ENCODE peak calls at places on chromosome 1, in four cellular contexts. One of them, this sample, is unnamed.

GRCh38 chr1:171081220-171081993 is 9.3 kb upstream of the FMO3 start:
- DNase-seq in stimulated activated CD4-positive, alpha-beta T cell treated with anti-CD3 and anti-CD28 coated beads, Interleukin-12 subunit alpha, Interleukin-12 subunit beta, amount 100 ng/mL, for 24 hours: no peak
- DNase-seq in BJ: peak; percentile 46
- DNase-seq in T-cell: no peak
- DNase-seq in this sample: peak; percentile 47

GRCh38 chr1:21268281-21269239 is 21.7 kb downstream of the ECE1 start:
- DNase-seq in stimulated activated CD4-positive, alpha-beta T cell treated with anti-CD3 and anti-CD28 coated beads, Interleukin-12 subunit alpha, Interleukin-12 subunit beta, amount 100 ng/mL, for 24 hours: no peak
- DNase-seq in BJ: no peak
- DNase-seq in T-cell: no peak
- DNase-seq in this sample: no peak

GRCh38 chr1:167479331-167479979 is 38.9 kb downstream of the CD247 start:
- DNase-seq in BJ: no peak
- DNase-seq in T-cell: no peak
- DNase-seq in stimulated activated CD4-positive, alpha-beta T cell treated with anti-CD3 and anti-CD28 coated beads, Interleukin-12 subunit alpha, Interleukin-12 subunit beta, amount 100 ng/mL, for 24 hours: no peak
- DNase-seq in this sample: no peak

GRCh38 chr1:63902844-63903589 is 129.2 kb downstream of the ROR1 start:
- DNase-seq in stimulated activated CD4-positive, alpha-beta T cell treated with anti-CD3 and anti-CD28 coated beads, Interleukin-12 subunit alpha, Interleukin-12 subunit beta, amount 100 ng/mL, for 24 hours: no peak
- DNase-seq in T-cell: no peak
- DNase-seq in BJ: no peak
- DNase-seq in this sample: no peak

GRCh38 chr1:207824691-207825090 is 72.8 kb downstream of the CD46 start:
- DNase-seq in T-cell: no peak
- DNase-seq in BJ: no peak
- DNase-seq in stimulated activated CD4-positive, alpha-beta T cell treated with anti-CD3 and anti-CD28 coated beads, Interleukin-12 subunit alpha, Interleukin-12 subunit beta, amount 100 ng/mL, for 24 hours: no peak
- DNase-seq in this sample: no peak

GRCh38 chr1:150076066-150076465 is 8.5 kb downstream of the VPS45 start:
- DNase-seq in stimulated activated CD4-positive, alpha-beta T cell treated with anti-CD3 and anti-CD28 coated beads, Interleukin-12 subunit alpha, Interleukin-12 subunit beta, amount 100 ng/mL, for 24 hours: no peak
- DNase-seq in BJ: no peak
- DNase-seq in T-cell: no peak
- DNase-seq in this sample: no peak

GRCh38 chr1:38123356-38123755 is 76.8 kb upstream of the POU3F1 start:
- DNase-seq in T-cell: no peak
- DNase-seq in stimulated activated CD4-positive, alpha-beta T cell treated with anti-CD3 and anti-CD28 coated beads, Interleukin-12 subunit alpha, Interleukin-12 subunit beta, amount 100 ng/mL, for 24 hours: no peak
- DNase-seq in BJ: no peak
- DNase-seq in this sample: no peak

GRCh38 chr1:113958691-113959090 is 20.6 kb upstream of the OLFML3 start:
- DNase-seq in BJ: no peak
- DNase-seq in T-cell: no peak
- DNase-seq in stimulated activated CD4-positive, alpha-beta T cell treated with anti-CD3 and anti-CD28 coated beads, Interleukin-12 subunit alpha, Interleukin-12 subunit beta, amount 100 ng/mL, for 24 hours: no peak
- DNase-seq in this sample: no peak

GRCh38 chr1:57024855-57025254 is 59.0 kb upstream of the C8B start:
- DNase-seq in BJ: no peak
- DNase-seq in T-cell: no peak
- DNase-seq in stimulated activated CD4-positive, alpha-beta T cell treated with anti-CD3 and anti-CD28 coated beads, Interleukin-12 subunit alpha, Interleukin-12 subunit beta, amount 100 ng/mL, for 24 hours: no peak
- DNase-seq in this sample: peak; percentile 90

GRCh38 chr1:9435854-9436253 is 103.4 kb upstream of the SLC25A33 start:
- DNase-seq in T-cell: no peak
- DNase-seq in stimulated activated CD4-positive, alpha-beta T cell treated with anti-CD3 and anti-CD28 coated beads, Interleukin-12 subunit alpha, Interleukin-12 subunit beta, amount 100 ng/mL, for 24 hours: no peak
- DNase-seq in BJ: no peak
- DNase-seq in this sample: no peak

GRCh38 chr1:51329443-51330325 is 678 bp downstream of the TTC39A start:
- DNase-seq in BJ: no peak
- DNase-seq in stimulated activated CD4-positive, alpha-beta T cell treated with anti-CD3 and anti-CD28 coated beads, Interleukin-12 subunit alpha, Interleukin-12 subunit beta, amount 100 ng/mL, for 24 hours: no peak
- DNase-seq in T-cell: no peak
- DNase-seq in this sample: no peak

GRCh38 chr1:151705739-151706463 is 10.7 kb downstream of the CELF3 start:
- DNase-seq in stimulated activated CD4-positive, alpha-beta T cell treated with anti-CD3 and anti-CD28 coated beads, Interleukin-12 subunit alpha, Interleukin-12 subunit beta, amount 100 ng/mL, for 24 hours: no peak
- DNase-seq in T-cell: no peak
- DNase-seq in BJ: no peak
- DNase-seq in this sample: no peak

GRCh38 chr1:222084996-222085395 is 343.1 kb upstream of the DUSP10 start:
- DNase-seq in T-cell: no peak
- DNase-seq in stimulated activated CD4-positive, alpha-beta T cell treated with anti-CD3 and anti-CD28 coated beads, Interleukin-12 subunit alpha, Interleukin-12 subunit beta, amount 100 ng/mL, for 24 hours: no peak
- DNase-seq in BJ: peak; percentile 57
- DNase-seq in this sample: no peak

GRCh38 chr1:9892563-9893528 is 17.2 kb downstream of the CTNNBIP1 start:
- DNase-seq in T-cell: no peak
- DNase-seq in stimulated activated CD4-positive, alpha-beta T cell treated with anti-CD3 and anti-CD28 coated beads, Interleukin-12 subunit alpha, Interleukin-12 subunit beta, amount 100 ng/mL, for 24 hours: no peak
- DNase-seq in BJ: no peak
- DNase-seq in this sample: peak; percentile 60

GRCh38 chr1:3454811-3455618 is 550 bp downstream of the ARHGEF16 start:
- DNase-seq in stimulated activated CD4-positive, alpha-beta T cell treated with anti-CD3 and anti-CD28 coated beads, Interleukin-12 subunit alpha, Interleukin-12 subunit beta, amount 100 ng/mL, for 24 hours: no peak
- DNase-seq in T-cell: no peak
- DNase-seq in BJ: no peak
- DNase-seq in this sample: peak; percentile 81

GRCh38 chr1:233972951-233973635 is 68.6 kb downstream of the SLC35F3 start:
- DNase-seq in stimulated activated CD4-positive, alpha-beta T cell treated with anti-CD3 and anti-CD28 coated beads, Interleukin-12 subunit alpha, Interleukin-12 subunit beta, amount 100 ng/mL, for 24 hours: no peak
- DNase-seq in T-cell: no peak
- DNase-seq in BJ: no peak
- DNase-seq in this sample: no peak

GRCh38 chr1:28056129-28056925 is 32.1 kb downstream of the EYA3 start:
- DNase-seq in stimulated activated CD4-positive, alpha-beta T cell treated with anti-CD3 and anti-CD28 coated beads, Interleukin-12 subunit alpha, Interleukin-12 subunit beta, amount 100 ng/mL, for 24 hours: peak; percentile 52
- DNase-seq in T-cell: peak; percentile 38
- DNase-seq in BJ: no peak
- DNase-seq in this sample: peak; percentile 54

GRCh38 chr1:10835423-10836421 is 39.3 kb upstream of the CASZ1 start:
- DNase-seq in BJ: no peak
- DNase-seq in stimulated activated CD4-positive, alpha-beta T cell treated with anti-CD3 and anti-CD28 coated beads, Interleukin-12 subunit alpha, Interleukin-12 subunit beta, amount 100 ng/mL, for 24 hours: no peak
- DNase-seq in T-cell: no peak
- DNase-seq in this sample: peak; percentile 96

GRCh38 chr1:1435094-1435903 is at the start of gene VWA1:
- DNase-seq in T-cell: peak; percentile 14
- DNase-seq in stimulated activated CD4-positive, alpha-beta T cell treated with anti-CD3 and anti-CD28 coated beads, Interleukin-12 subunit alpha, Interleukin-12 subunit beta, amount 100 ng/mL, for 24 hours: peak; percentile 57
- DNase-seq in BJ: no peak
- DNase-seq in this sample: peak; percentile 84

GRCh38 chr1:171113377-171113776 is 22.7 kb downstream of the FMO3 start:
- DNase-seq in stimulated activated CD4-positive, alpha-beta T cell treated with anti-CD3 and anti-CD28 coated beads, Interleukin-12 subunit alpha, Interleukin-12 subunit beta, amount 100 ng/mL, for 24 hours: no peak
- DNase-seq in T-cell: no peak
- DNase-seq in BJ: no peak
- DNase-seq in this sample: no peak

GRCh38 chr1:18396247-18396646 is 84.5 kb upstream of the KLHDC7A start:
- DNase-seq in T-cell: no peak
- DNase-seq in stimulated activated CD4-positive, alpha-beta T cell treated with anti-CD3 and anti-CD28 coated beads, Interleukin-12 subunit alpha, Interleukin-12 subunit beta, amount 100 ng/mL, for 24 hours: no peak
- DNase-seq in BJ: no peak
- DNase-seq in this sample: no peak

GRCh38 chr1:183365093-183365492 is 53.1 kb downstream of the NMNAT2 start:
- DNase-seq in T-cell: no peak
- DNase-seq in stimulated activated CD4-positive, alpha-beta T cell treated with anti-CD3 and anti-CD28 coated beads, Interleukin-12 subunit alpha, Interleukin-12 subunit beta, amount 100 ng/mL, for 24 hours: no peak
- DNase-seq in BJ: no peak
- DNase-seq in this sample: no peak

GRCh38 chr1:85398391-85399064 is 66.4 kb downstream of the DDAH1 start:
- DNase-seq in BJ: no peak
- DNase-seq in stimulated activated CD4-positive, alpha-beta T cell treated with anti-CD3 and anti-CD28 coated beads, Interleukin-12 subunit alpha, Interleukin-12 subunit beta, amount 100 ng/mL, for 24 hours: no peak
- DNase-seq in T-cell: no peak
- DNase-seq in this sample: no peak

GRCh38 chr1:246113555-246114095 is 393.5 kb downstream of the SMYD3 start:
- DNase-seq in T-cell: no peak
- DNase-seq in BJ: no peak
- DNase-seq in stimulated activated CD4-positive, alpha-beta T cell treated with anti-CD3 and anti-CD28 coated beads, Interleukin-12 subunit alpha, Interleukin-12 subunit beta, amount 100 ng/mL, for 24 hours: no peak
- DNase-seq in this sample: peak; percentile 30

GRCh38 chr1:9894115-9894514 is 16.0 kb downstream of the CTNNBIP1 start:
- DNase-seq in T-cell: no peak
- DNase-seq in stimulated activated CD4-positive, alpha-beta T cell treated with anti-CD3 and anti-CD28 coated beads, Interleukin-12 subunit alpha, Interleukin-12 subunit beta, amount 100 ng/mL, for 24 hours: no peak
- DNase-seq in BJ: no peak
- DNase-seq in this sample: no peak

GRCh38 chr1:62286778-62287224 is 32.4 kb downstream of the KANK4 start:
- DNase-seq in BJ: no peak
- DNase-seq in T-cell: no peak
- DNase-seq in stimulated activated CD4-positive, alpha-beta T cell treated with anti-CD3 and anti-CD28 coated beads, Interleukin-12 subunit alpha, Interleukin-12 subunit beta, amount 100 ng/mL, for 24 hours: no peak
- DNase-seq in this sample: peak; percentile 64

GRCh38 chr1:23825762-23826522 is 713 bp upstream of the HMGCL start:
- DNase-seq in BJ: no peak
- DNase-seq in T-cell: no peak
- DNase-seq in stimulated activated CD4-positive, alpha-beta T cell treated with anti-CD3 and anti-CD28 coated beads, Interleukin-12 subunit alpha, Interleukin-12 subunit beta, amount 100 ng/mL, for 24 hours: no peak
- DNase-seq in this sample: no peak

GRCh38 chr1:205046870-205047269 is 3.9 kb downstream of the CNTN2 start:
- DNase-seq in BJ: no peak
- DNase-seq in stimulated activated CD4-positive, alpha-beta T cell treated with anti-CD3 and anti-CD28 coated beads, Interleukin-12 subunit alpha, Interleukin-12 subunit beta, amount 100 ng/mL, for 24 hours: no peak
- DNase-seq in T-cell: no peak
- DNase-seq in this sample: no peak

GRCh38 chr1:109283748-109284600 is 1.0 kb upstream of the PSRC1 start:
- DNase-seq in T-cell: peak; percentile 5
- DNase-seq in BJ: no peak
- DNase-seq in stimulated activated CD4-positive, alpha-beta T cell treated with anti-CD3 and anti-CD28 coated beads, Interleukin-12 subunit alpha, Interleukin-12 subunit beta, amount 100 ng/mL, for 24 hours: no peak
- DNase-seq in this sample: no peak

GRCh38 chr1:222171005-222171404 is 376.9 kb downstream of the HHIPL2 start:
- DNase-seq in BJ: no peak
- DNase-seq in stimulated activated CD4-positive, alpha-beta T cell treated with anti-CD3 and anti-CD28 coated beads, Interleukin-12 subunit alpha, Interleukin-12 subunit beta, amount 100 ng/mL, for 24 hours: no peak
- DNase-seq in T-cell: no peak
- DNase-seq in this sample: peak; percentile 65

GRCh38 chr1:85465099-85465790 is at the start of gene DDAH1:
- DNase-seq in BJ: no peak
- DNase-seq in stimulated activated CD4-positive, alpha-beta T cell treated with anti-CD3 and anti-CD28 coated beads, Interleukin-12 subunit alpha, Interleukin-12 subunit beta, amount 100 ng/mL, for 24 hours: no peak
- DNase-seq in T-cell: no peak
- DNase-seq in this sample: peak; percentile 91